ENCODE peak calls at places on chromosomes 3 and 15, in six cellular contexts. F, Z, B, H, O and Q are unnamed samples.

GRCh38 chr3:82078246-82078645 is 316.8 kb upstream of the GBE1 start:
- DNase-seq in F (no peak), Z (no peak), B (no peak), H (no peak), O (no peak), Q (no peak)

GRCh38 chr15:45648521-45649200 is 13.8 kb downstream of the SQOR start:
- DNase-seq in F (no peak), Z (no peak), B (no peak), H (no peak), O (no peak), Q (peak)

GRCh38 chr15:80152896-80153876 is at the start of gene FAH:
- DNase-seq in F (peak), Z (peak), B (peak), H (peak), O (no peak), Q (peak)

GRCh38 chr15:68368731-68369435 is 63.1 kb downstream of the ITGA11 start:
- DNase-seq in F (no peak), Z (no peak), B (no peak), H (no peak), O (no peak), Q (peak)

GRCh38 chr15:40302288-40302886 is 5.3 kb downstream of the PLCB2 start:
- DNase-seq in F (no peak), Z (no peak), B (peak), H (no peak), O (no peak), Q (no peak)

GRCh38 chr3:127443581-127444375 is 146.8 kb downstream of the TPRA1 start:
- DNase-seq in F (no peak), Z (no peak), B (no peak), H (no peak), O (peak), Q (no peak)

GRCh38 chr15:65916664-65917406 is 47.5 kb downstream of the RAB11A start:
- DNase-seq in F (no peak), Z (no peak), B (peak), H (peak), O (no peak), Q (peak)

GRCh38 chr15:82950746-82951370 is 1.7 kb downstream of the HOMER2 start:
- DNase-seq in F (no peak), Z (no peak), B (no peak), H (no peak), O (no peak), Q (no peak)

GRCh38 chr15:82572311-82572710 is 32.1 kb upstream of the RPS17 start:
- DNase-seq in F (no peak), Z (no peak), B (peak), H (no peak), O (no peak), Q (no peak)

GRCh38 chr3:57423335-57423734 is 120.8 kb downstream of the DNAH12 start:
- DNase-seq in F (no peak), Z (no peak), B (no peak), H (no peak), O (no peak), Q (no peak)

GRCh38 chr3:171772427-171773056 is 37.7 kb downstream of the PLD1 start:
- DNase-seq in F (peak), Z (peak), B (no peak), H (no peak), O (no peak), Q (peak)

GRCh38 chr3:40291471-40291870 is 18.0 kb upstream of the EIF1B start:
- DNase-seq in F (no peak), Z (no peak), B (no peak), H (no peak), O (no peak), Q (no peak)

GRCh38 chr15:76987896-76988860 is 6.7 kb upstream of the PSTPIP1 start:
- DNase-seq in F (no peak), Z (no peak), B (no peak), H (no peak), O (peak), Q (no peak)